ENCODE peak calls at places on chromosome 7, in six cellular contexts. One of them, this sample, is unnamed.

GRCh38 chr7:128940494-128941322 is 3.0 kb downstream of the IRF5 start:
- DNase-seq in BJ: no peak
- DNase-seq in mucosa of descending colon: peak
- DNase-seq in heart right ventricle: peak
- DNase-seq in neural progenitor cell: no peak
- DNase-seq in kidney: peak
- DNase-seq in this sample: no peak

GRCh38 chr7:37142943-37143342 is 305.7 kb downstream of the ELMO1 start:
- DNase-seq in kidney: no peak
- DNase-seq in BJ: no peak
- DNase-seq in heart right ventricle: no peak
- DNase-seq in mucosa of descending colon: no peak
- DNase-seq in neural progenitor cell: peak
- DNase-seq in this sample: no peak

GRCh38 chr7:28180364-28181147 is at the start of gene JAZF1:
- DNase-seq in mucosa of descending colon: peak
- DNase-seq in kidney: peak
- DNase-seq in heart right ventricle: peak
- DNase-seq in neural progenitor cell: peak
- DNase-seq in BJ: no peak
- DNase-seq in this sample: peak

GRCh38 chr7:132972745-132973144 is 109.1 kb downstream of the CHCHD3 start:
- DNase-seq in mucosa of descending colon: no peak
- DNase-seq in neural progenitor cell: no peak
- DNase-seq in kidney: no peak
- DNase-seq in heart right ventricle: no peak
- DNase-seq in BJ: no peak
- DNase-seq in this sample: peak

GRCh38 chr7:28169166-28169713 is 11.4 kb downstream of the JAZF1 start:
- DNase-seq in kidney: no peak
- DNase-seq in mucosa of descending colon: no peak
- DNase-seq in heart right ventricle: no peak
- DNase-seq in neural progenitor cell: no peak
- DNase-seq in BJ: no peak
- DNase-seq in this sample: no peak

GRCh38 chr7:85184599-85185354 is 2.1 kb downstream of the SEMA3D start:
- DNase-seq in neural progenitor cell: peak
- DNase-seq in kidney: peak
- DNase-seq in mucosa of descending colon: no peak
- DNase-seq in BJ: no peak
- DNase-seq in heart right ventricle: peak
- DNase-seq in this sample: peak

GRCh38 chr7:141558544-141559183 is 7.5 kb downstream of the AGK start:
- DNase-seq in heart right ventricle: no peak
- DNase-seq in kidney: no peak
- DNase-seq in BJ: peak
- DNase-seq in neural progenitor cell: no peak
- DNase-seq in mucosa of descending colon: no peak
- DNase-seq in this sample: peak

GRCh38 chr7:25762511-25763119 is 389.4 kb upstream of the NFE2L3 start:
- DNase-seq in heart right ventricle: no peak
- DNase-seq in neural progenitor cell: no peak
- DNase-seq in kidney: no peak
- DNase-seq in mucosa of descending colon: no peak
- DNase-seq in BJ: no peak
- DNase-seq in this sample: no peak

GRCh38 chr7:7207876-7208275 is 25.5 kb downstream of the C1GALT1 start:
- DNase-seq in kidney: no peak
- DNase-seq in BJ: no peak
- DNase-seq in heart right ventricle: no peak
- DNase-seq in mucosa of descending colon: no peak
- DNase-seq in neural progenitor cell: no peak
- DNase-seq in this sample: no peak

GRCh38 chr7:15684834-15685233 is 1.6 kb downstream of the MEOX2 start:
- DNase-seq in BJ: no peak
- DNase-seq in kidney: no peak
- DNase-seq in mucosa of descending colon: no peak
- DNase-seq in neural progenitor cell: peak
- DNase-seq in heart right ventricle: peak
- DNase-seq in this sample: peak

GRCh38 chr7:100348805-100349204 is 9.1 kb upstream of the PILRB start:
- DNase-seq in neural progenitor cell: no peak
- DNase-seq in kidney: no peak
- DNase-seq in heart right ventricle: no peak
- DNase-seq in BJ: no peak
- DNase-seq in mucosa of descending colon: no peak
- DNase-seq in this sample: no peak

GRCh38 chr7:47232751-47233412 is 349.0 kb downstream of the TNS3 start:
- DNase-seq in mucosa of descending colon: no peak
- DNase-seq in BJ: no peak
- DNase-seq in kidney: no peak
- DNase-seq in heart right ventricle: no peak
- DNase-seq in neural progenitor cell: no peak
- DNase-seq in this sample: no peak

GRCh38 chr7:2231992-2232765 is 566 bp downstream of the MAD1L1 start:
- DNase-seq in heart right ventricle: no peak
- DNase-seq in kidney: peak
- DNase-seq in mucosa of descending colon: no peak
- DNase-seq in BJ: no peak
- DNase-seq in neural progenitor cell: peak
- DNase-seq in this sample: peak

GRCh38 chr7:31104361-31105255 is 52.5 kb downstream of the ADCYAP1R1 start:
- DNase-seq in heart right ventricle: no peak
- DNase-seq in BJ: no peak
- DNase-seq in mucosa of descending colon: no peak
- DNase-seq in kidney: no peak
- DNase-seq in neural progenitor cell: no peak
- DNase-seq in this sample: no peak

GRCh38 chr7:100799037-100799896 is 28.1 kb downstream of the EPHB4 start:
- DNase-seq in mucosa of descending colon: peak
- DNase-seq in BJ: no peak
- DNase-seq in heart right ventricle: peak
- DNase-seq in kidney: no peak
- DNase-seq in neural progenitor cell: peak
- DNase-seq in this sample: peak

GRCh38 chr7:80602007-80602406 is 36.4 kb upstream of the CD36 start:
- DNase-seq in mucosa of descending colon: no peak
- DNase-seq in heart right ventricle: no peak
- DNase-seq in kidney: no peak
- DNase-seq in BJ: no peak
- DNase-seq in neural progenitor cell: no peak
- DNase-seq in this sample: no peak

DNA sequence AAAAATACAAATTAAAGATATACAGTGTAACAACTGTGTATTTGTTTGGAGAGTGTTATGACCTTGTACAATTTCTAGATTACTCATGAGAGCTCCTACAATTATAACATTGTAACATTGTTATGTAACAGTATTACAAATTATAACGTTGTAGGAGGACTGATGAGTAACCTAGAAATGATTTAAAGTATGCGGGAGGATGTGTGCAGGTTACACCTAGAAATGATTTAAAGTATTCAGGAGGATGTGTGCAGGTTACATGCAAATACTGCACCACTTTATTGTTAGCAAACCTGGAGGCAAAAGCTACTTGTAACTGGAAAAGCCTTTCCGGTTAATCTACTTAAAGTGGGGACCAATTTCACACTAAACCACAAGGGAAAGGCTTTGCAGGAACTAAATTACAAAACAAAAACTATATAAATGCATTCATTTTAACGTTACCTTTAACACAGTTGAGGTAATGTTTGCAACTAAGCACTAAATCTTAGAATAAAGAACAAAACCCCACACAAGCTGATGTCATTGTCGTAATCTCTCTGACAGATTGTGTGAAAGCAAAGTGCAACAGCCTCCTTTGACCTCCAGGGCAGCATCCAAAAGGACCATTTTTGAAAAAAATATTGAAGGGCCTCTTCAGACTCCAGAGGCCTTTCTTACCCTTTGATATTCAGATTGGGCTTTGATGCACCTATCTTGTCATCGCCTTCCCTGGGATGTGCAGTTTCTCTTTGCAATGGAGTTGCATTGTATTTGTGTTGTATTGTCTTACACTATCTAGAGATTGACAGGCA is 522.1 kb upstream of the FOXK1 start:
- DNase-seq in kidney: no peak
- DNase-seq in heart right ventricle: no peak
- DNase-seq in mucosa of descending colon: no peak
- DNase-seq in BJ: no peak
- DNase-seq in neural progenitor cell: no peak
- DNase-seq in this sample: no peak
- TF ChIP-seq CTCF in kidney: no peak
- TF ChIP-seq CTCF in heart right ventricle: no peak
- TF ChIP-seq CTCF in mucosa of descending colon: no peak
- TF ChIP-seq CTCF in BJ: no peak
- TF ChIP-seq CTCF in neural progenitor cell: no peak
- TF ChIP-seq CTCF in this sample: no peak

GRCh38 chr7:23471090-23471859 is 984 bp upstream of the IGF2BP3 start:
- DNase-seq in neural progenitor cell: peak
- DNase-seq in heart right ventricle: no peak
- DNase-seq in mucosa of descending colon: peak
- DNase-seq in BJ: no peak
- DNase-seq in kidney: no peak
- DNase-seq in this sample: peak
- H3K4me3 ChIP-seq in neural progenitor cell: peak
- H3K4me3 ChIP-seq in heart right ventricle: no peak
- H3K4me3 ChIP-seq in mucosa of descending colon: no peak
- H3K4me3 ChIP-seq in BJ: peak
- H3K4me3 ChIP-seq in kidney: no peak
- H3K4me3 ChIP-seq in this sample: peak

GRCh38 chr7:130939285-130940095 is 205.5 kb upstream of the KLF14 start:
- DNase-seq in BJ: no peak
- DNase-seq in mucosa of descending colon: no peak
- DNase-seq in neural progenitor cell: peak
- DNase-seq in kidney: no peak
- DNase-seq in heart right ventricle: no peak
- DNase-seq in this sample: no peak
- TF ChIP-seq CTCF in BJ: no peak
- TF ChIP-seq CTCF in mucosa of descending colon: no peak
- TF ChIP-seq CTCF in neural progenitor cell: no peak
- TF ChIP-seq CTCF in kidney: no peak
- TF ChIP-seq CTCF in heart right ventricle: no peak
- TF ChIP-seq CTCF in this sample: no peak

DNA sequence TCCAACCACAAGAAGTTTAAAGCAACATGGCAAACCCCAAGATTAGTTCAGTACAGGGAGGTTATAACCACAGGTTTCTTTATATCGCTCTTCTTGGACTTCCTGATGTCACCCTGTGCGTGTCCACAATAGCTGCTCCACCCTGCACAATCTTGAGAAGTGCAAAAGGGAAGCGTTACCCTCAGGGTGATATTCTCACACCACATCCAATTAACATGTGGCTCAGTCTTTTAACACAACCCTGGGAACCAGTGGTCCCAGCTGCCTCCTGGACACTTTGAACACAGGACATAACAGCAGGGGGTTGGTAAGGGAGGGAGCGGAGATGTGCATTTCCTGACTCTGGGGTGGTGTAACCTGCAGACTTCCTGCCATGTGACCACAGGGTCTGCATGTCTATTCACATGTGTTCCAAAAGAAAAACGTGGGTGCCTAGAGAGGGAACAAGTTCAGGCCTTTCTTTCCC is 64.6 kb downstream of the GSAP start:
- DNase-seq in neural progenitor cell: no peak
- DNase-seq in kidney: no peak
- DNase-seq in BJ: no peak
- DNase-seq in mucosa of descending colon: no peak
- DNase-seq in heart right ventricle: peak
- DNase-seq in this sample: no peak
- H3K4me3 ChIP-seq in neural progenitor cell: no peak
- H3K4me3 ChIP-seq in kidney: no peak
- H3K4me3 ChIP-seq in BJ: no peak
- H3K4me3 ChIP-seq in mucosa of descending colon: no peak
- H3K4me3 ChIP-seq in heart right ventricle: no peak
- H3K4me3 ChIP-seq in this sample: no peak

GRCh38 chr7:120441850-120442249 is 168.9 kb downstream of the KCND2 start:
- DNase-seq in kidney: no peak
- DNase-seq in neural progenitor cell: no peak
- DNase-seq in mucosa of descending colon: no peak
- DNase-seq in heart right ventricle: no peak
- DNase-seq in BJ: no peak
- DNase-seq in this sample: no peak
- TF ChIP-seq CTCF in kidney: no peak
- TF ChIP-seq CTCF in neural progenitor cell: no peak
- TF ChIP-seq CTCF in mucosa of descending colon: no peak
- TF ChIP-seq CTCF in heart right ventricle: no peak
- TF ChIP-seq CTCF in BJ: no peak
- TF ChIP-seq CTCF in this sample: no peak

This sample was measured in cardiac muscle cell.